ENCODE peak calls at places on chromosomes 2 and 18, in ten cellular contexts. M, V, J, Y, U, G, H, P, X and Z are unnamed samples.

GRCh38 chr2:72326759-72327158 is 179.1 kb upstream of the CYP26B1 start:
- DNase-seq in H (no peak), M (no peak), G (no peak), V (no peak), J (no peak), Y (no peak), U (no peak), P (no peak), X (peak; percentile 33), Z (no peak)

GRCh38 chr18:36187826-36188721 is 777 bp downstream of the MOCOS start:
- DNase-seq in H (peak; percentile 22), Y (no peak), P (peak; percentile 48), J (peak; percentile 61), X (peak; percentile 91), V (no peak), M (peak; percentile 56), U (no peak), G (no peak), Z (peak; percentile 70)

GRCh38 chr2:112869258-112869842 is 32.8 kb upstream of the IL1B start:
- DNase-seq in M (no peak), G (peak; percentile 10), P (no peak), J (no peak), V (no peak), H (peak; percentile 39), U (no peak), X (peak; percentile 82), Y (peak; percentile 26), Z (peak; percentile 90)

GRCh38 chr2:69663860-69664259 is 20.3 kb upstream of the AAK1 start:
- DNase-seq in H (no peak), V (no peak), G (no peak), P (no peak), X (no peak), U (no peak), J (no peak), Y (no peak), M (no peak), Z (no peak)

GRCh38 chr2:181103659-181104058 is 123.3 kb downstream of the UBE2E3 start:
- DNase-seq in M (no peak), P (no peak), H (no peak), V (no peak), J (no peak), U (no peak), X (no peak), Y (no peak), G (no peak), Z (no peak)

GRCh38 chr18:72100465-72100864 is 443.7 kb downstream of the CBLN2 start:
- DNase-seq in H (no peak), M (no peak), J (no peak), P (no peak), G (no peak), X (no peak), U (no peak), Y (no peak), V (no peak), Z (no peak)

GRCh38 chr2:43106767-43107527 is 119.5 kb downstream of the ZFP36L2 start:
- DNase-seq in V (no peak), M (peak; percentile 70), U (no peak), G (no peak), Y (no peak), X (no peak), P (no peak), H (no peak), J (no peak), Z (no peak)

GRCh38 chr2:78757191-78757590 is 268.3 kb upstream of the REG3G start:
- DNase-seq in H (no peak), P (no peak), J (peak; percentile 59), U (no peak), M (no peak), X (no peak), G (no peak), V (no peak), Y (no peak), Z (no peak)

GRCh38 chr2:22525676-22526075 is 859.3 kb upstream of the KLHL29 start:
- DNase-seq in P (no peak), J (no peak), X (no peak), V (no peak), H (no peak), G (no peak), Y (no peak), M (no peak), U (no peak), Z (no peak)

GRCh38 chr2:64362562-64363026 is 91.4 kb upstream of the LGALSL start:
- DNase-seq in M (no peak), H (peak; percentile 72), G (no peak), U (no peak), J (no peak), V (no peak), Y (no peak), X (no peak), P (no peak), Z (no peak)

GRCh38 chr2:15480552-15480951 is 80.6 kb downstream of the NBAS start:
- DNase-seq in Y (no peak), G (no peak), P (no peak), H (no peak), M (no peak), X (no peak), J (no peak), V (no peak), U (no peak), Z (no peak)

GRCh38 chr18:3902676-3903075 is 452.7 kb downstream of the TGIF1 start:
- DNase-seq in G (no peak), J (no peak), P (no peak), V (no peak), X (peak; percentile 7), Y (no peak), H (no peak), M (no peak), U (no peak), Z (no peak)

GRCh38 chr2:226903179-226903578 is 67.3 kb downstream of the RHBDD1 start:
- DNase-seq in V (no peak), P (no peak), J (no peak), H (no peak), U (no peak), Y (no peak), G (no peak), M (no peak), X (peak; percentile 94), Z (no peak)

GRCh38 chr2:133389569-133389968 is 178.7 kb downstream of the NCKAP5 start:
- DNase-seq in Y (no peak), U (no peak), G (no peak), M (no peak), H (no peak), J (no peak), V (no peak), X (peak; percentile 25), P (no peak), Z (no peak)

GRCh38 chr2:50777954-50778353 is 254.0 kb downstream of the NRXN1 start:
- DNase-seq in Y (no peak), J (no peak), U (no peak), H (no peak), V (no peak), M (no peak), X (no peak), G (no peak), P (no peak), Z (no peak)

GRCh38 chr2:226153553-226153952 is 646.1 kb downstream of the IRS1 start:
- DNase-seq in Y (no peak), G (no peak), X (no peak), J (no peak), U (no peak), P (no peak), H (no peak), V (no peak), M (no peak), Z (no peak)

GRCh38 chr2:65608391-65608790 is 176.0 kb upstream of the SPRED2 start:
- DNase-seq in H (no peak), P (no peak), U (no peak), M (no peak), V (no peak), J (no peak), G (no peak), Y (no peak), X (no peak), Z (no peak)
- H3K4me1 ChIP-seq in H (no peaks in the 10 kb centered on the region), P (no peaks in the 10 kb centered on the region), U (no peaks in the 10 kb centered on the region), M (peaks cover 17% of the 10 kb centered on the region), V (no peaks in the 10 kb centered on the region), J (peaks cover 14% of the 10 kb centered on the region), G (no peaks in the 10 kb centered on the region), Y (no peaks in the 10 kb centered on the region), X (peaks cover 3% of the 10 kb centered on the region), Z (peaks cover 4% of the 10 kb centered on the region)

DNA sequence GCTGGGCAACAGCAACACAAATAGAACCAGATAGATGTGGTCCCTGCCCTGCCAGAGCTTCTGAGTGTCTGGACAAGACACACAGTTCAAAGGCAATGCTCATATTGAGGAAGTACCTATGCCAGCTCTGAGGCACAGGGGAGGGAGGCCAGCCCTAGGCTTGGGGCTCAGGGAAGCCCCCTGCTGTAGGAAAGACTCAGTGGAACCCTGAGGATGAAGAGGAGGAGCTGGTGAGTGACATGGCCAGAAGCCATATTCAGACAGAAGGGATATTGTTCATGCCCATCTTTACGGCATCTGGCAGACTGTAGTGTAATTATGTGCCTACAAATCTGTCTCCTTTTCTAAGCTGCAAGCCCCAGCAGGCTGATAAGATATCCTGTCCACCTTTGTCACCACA is 8.8 kb downstream of the SIGLEC15 start:
- DNase-seq in P (no peak), J (no peak), M (no peak), G (no peak), X (no peak), V (no peak), U (no peak), Y (no peak), H (no peak), Z (no peak)
- H3K27ac ChIP-seq in P (no peak overlapping the region), J (no peak overlapping the region), M (no peak overlapping the region), G (no peak overlapping the region), X (no peak overlapping the region), V (no peak overlapping the region), U (no peak overlapping the region), Y (no peak overlapping the region), H (no peak overlapping the region), Z (no peak overlapping the region)

DNA sequence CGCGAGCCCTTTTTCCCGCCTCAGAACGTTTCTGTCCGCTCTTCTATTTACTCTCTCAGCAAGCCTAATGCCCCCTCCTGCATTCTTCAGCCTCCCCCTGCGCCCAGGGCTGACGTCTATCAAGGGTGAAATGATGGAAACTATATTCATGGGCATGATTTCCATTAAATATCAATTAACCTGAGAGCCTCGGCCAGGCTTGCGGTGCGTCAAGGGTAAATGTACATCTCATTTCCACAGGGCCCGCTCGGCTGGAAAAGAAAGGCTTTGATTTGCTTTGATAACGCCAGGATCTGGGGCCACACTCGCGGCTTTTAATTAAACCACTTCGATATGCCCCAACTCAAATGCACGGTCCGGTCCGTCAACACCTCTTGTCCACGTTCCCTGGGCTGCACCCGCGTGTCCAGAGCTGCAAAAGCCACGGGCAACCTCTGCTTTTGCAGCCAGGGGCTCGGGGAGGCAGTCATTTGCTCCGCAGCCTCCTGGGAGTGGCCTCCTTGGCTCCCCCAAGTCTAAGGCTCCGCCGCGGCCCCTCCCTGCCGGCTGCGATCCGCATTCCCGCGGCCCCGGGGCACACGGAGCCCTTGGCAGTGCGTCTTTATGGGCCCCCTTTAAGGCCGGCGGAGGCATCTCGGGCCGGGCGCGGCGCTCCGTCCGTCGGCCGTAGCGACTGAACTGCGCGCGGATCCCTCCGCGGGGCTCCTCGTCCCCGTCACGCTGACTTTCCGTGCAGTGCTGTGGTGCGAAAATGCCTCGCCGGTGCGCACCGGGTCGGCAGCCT is at the start of gene HOXD8:
- DNase-seq in G (no peak), J (peak; percentile 79), U (no peak), X (peak; percentile 96), M (peak; percentile 80), V (peak; percentile 88), Y (peak; percentile 57), P (no peak), H (no peak), Z (peak; percentile 57)
- H3K27me3 ChIP-seq in G (peaks cover 84% of the 10 kb centered on the region), J (peaks cover 100% of the 10 kb centered on the region), U (peaks cover 74% of the 10 kb centered on the region), X (no peaks in the 10 kb centered on the region), M (no peaks in the 10 kb centered on the region), V (no peaks in the 10 kb centered on the region), Y (peaks cover 100% of the 10 kb centered on the region), P (peaks cover 88% of the 10 kb centered on the region), H (peaks cover 69% of the 10 kb centered on the region), Z (peaks cover 96% of the 10 kb centered on the region)

GRCh38 chr2:105760639-105761337 is 16.1 kb downstream of the NCK2 start:
- DNase-seq in H (no peak), M (no peak), J (no peak), P (no peak), U (no peak), Y (no peak), V (no peak), X (no peak), G (no peak), Z (no peak)
- H3K4me1 ChIP-seq in H (peaks cover 38% of the 10 kb centered on the region), M (no peaks in the 10 kb centered on the region), J (peaks cover 56% of the 10 kb centered on the region), P (peaks cover 97% of the 10 kb centered on the region), U (peaks cover 95% of the 10 kb centered on the region), Y (peaks cover 5% of the 10 kb centered on the region), V (peaks cover 10% of the 10 kb centered on the region), X (no peaks in the 10 kb centered on the region), G (peaks cover 100% of the 10 kb centered on the region), Z (peaks cover 25% of the 10 kb centered on the region)